ENCODE peak calls at places on chromosome 4, in six cellular contexts. One of them, this sample, is unnamed.

GRCh38 chr4:138938371-138938699 is 77.2 kb upstream of the NOCT start:
- DNase-seq in transverse colon: no peak
- DNase-seq in HCT116: peak
- DNase-seq in heart left ventricle: no peak
- DNase-seq in GM12878: no peak
- DNase-seq in spleen: no peak
- DNase-seq in this sample: no peak

GRCh38 chr4:16864199-16864598 is 34.2 kb downstream of the LDB2 start:
- DNase-seq in transverse colon: no peak
- DNase-seq in heart left ventricle: no peak
- DNase-seq in GM12878: no peak
- DNase-seq in HCT116: no peak
- DNase-seq in spleen: no peak
- DNase-seq in this sample: no peak

GRCh38 chr4:94819371-94819770 is 61.6 kb downstream of the BMPR1B start:
- DNase-seq in transverse colon: no peak
- DNase-seq in spleen: no peak
- DNase-seq in heart left ventricle: no peak
- DNase-seq in HCT116: no peak
- DNase-seq in GM12878: no peak
- DNase-seq in this sample: no peak

GRCh38 chr4:103204114-103204513 is 6.0 kb upstream of the CENPE start:
- DNase-seq in heart left ventricle: no peak
- DNase-seq in GM12878: no peak
- DNase-seq in HCT116: peak
- DNase-seq in spleen: no peak
- DNase-seq in transverse colon: no peak
- DNase-seq in this sample: no peak

GRCh38 chr4:109998867-109999303 is 86.2 kb downstream of the EGF start:
- DNase-seq in transverse colon: no peak
- DNase-seq in spleen: no peak
- DNase-seq in HCT116: peak
- DNase-seq in GM12878: peak
- DNase-seq in heart left ventricle: no peak
- DNase-seq in this sample: no peak

GRCh38 chr4:120630432-120630831 is 292.1 kb downstream of the PRDM5 start:
- DNase-seq in transverse colon: no peak
- DNase-seq in GM12878: no peak
- DNase-seq in heart left ventricle: no peak
- DNase-seq in HCT116: no peak
- DNase-seq in spleen: no peak
- DNase-seq in this sample: no peak

GRCh38 chr4:147019061-147019460 is 73.4 kb upstream of the TTC29 start:
- DNase-seq in heart left ventricle: peak
- DNase-seq in transverse colon: peak
- DNase-seq in GM12878: no peak
- DNase-seq in spleen: peak
- DNase-seq in HCT116: peak
- DNase-seq in this sample: peak

GRCh38 chr4:76572224-76572623 is 137.2 kb downstream of the SHROOM3 start:
- DNase-seq in spleen: no peak
- DNase-seq in heart left ventricle: no peak
- DNase-seq in GM12878: no peak
- DNase-seq in transverse colon: no peak
- DNase-seq in HCT116: no peak
- DNase-seq in this sample: no peak

GRCh38 chr4:81839347-81840042 is 367.8 kb upstream of the RASGEF1B start:
- DNase-seq in spleen: no peak
- DNase-seq in GM12878: no peak
- DNase-seq in HCT116: no peak
- DNase-seq in heart left ventricle: no peak
- DNase-seq in transverse colon: no peak
- DNase-seq in this sample: no peak

GRCh38 chr4:154489558-154490260 is 1.9 kb downstream of the DCHS2 start:
- DNase-seq in heart left ventricle: no peak
- DNase-seq in HCT116: no peak
- DNase-seq in GM12878: no peak
- DNase-seq in spleen: peak
- DNase-seq in transverse colon: no peak
- DNase-seq in this sample: no peak

GRCh38 chr4:9765091-9765490 is 16.3 kb upstream of the DRD5 start:
- DNase-seq in spleen: no peak
- DNase-seq in transverse colon: peak
- DNase-seq in heart left ventricle: no peak
- DNase-seq in GM12878: no peak
- DNase-seq in HCT116: peak
- DNase-seq in this sample: peak

GRCh38 chr4:56410247-56410646 is 23.0 kb upstream of the AASDH start:
- DNase-seq in heart left ventricle: no peak
- DNase-seq in GM12878: no peak
- DNase-seq in spleen: no peak
- DNase-seq in transverse colon: peak
- DNase-seq in HCT116: peak
- DNase-seq in this sample: peak

GRCh38 chr4:146916479-146917076 is 29.1 kb downstream of the TTC29 start:
- DNase-seq in spleen: no peak
- DNase-seq in transverse colon: no peak
- DNase-seq in heart left ventricle: no peak
- DNase-seq in HCT116: peak
- DNase-seq in GM12878: peak
- DNase-seq in this sample: peak

GRCh38 chr4:84856468-84856867 is 110.0 kb downstream of the WDFY3 start:
- DNase-seq in HCT116: no peak
- DNase-seq in GM12878: no peak
- DNase-seq in transverse colon: no peak
- DNase-seq in heart left ventricle: no peak
- DNase-seq in spleen: no peak
- DNase-seq in this sample: no peak

GRCh38 chr4:83348074-83348473 is 13.4 kb upstream of the HPSE start:
- DNase-seq in transverse colon: no peak
- DNase-seq in heart left ventricle: no peak
- DNase-seq in spleen: no peak
- DNase-seq in HCT116: no peak
- DNase-seq in GM12878: no peak
- DNase-seq in this sample: no peak

GRCh38 chr4:5708171-5708828 is at the start of gene EVC2:
- DNase-seq in transverse colon: peak
- DNase-seq in HCT116: no peak
- DNase-seq in spleen: no peak
- DNase-seq in heart left ventricle: peak
- DNase-seq in GM12878: no peak
- DNase-seq in this sample: peak
- TF ChIP-seq POLR2A in transverse colon: no peak
- TF ChIP-seq POLR2A in HCT116: no peak
- TF ChIP-seq POLR2A in spleen: no peak
- TF ChIP-seq POLR2A in heart left ventricle: no peak
- TF ChIP-seq POLR2A in GM12878: peak
- TF ChIP-seq POLR2A in this sample: no peak

DNA sequence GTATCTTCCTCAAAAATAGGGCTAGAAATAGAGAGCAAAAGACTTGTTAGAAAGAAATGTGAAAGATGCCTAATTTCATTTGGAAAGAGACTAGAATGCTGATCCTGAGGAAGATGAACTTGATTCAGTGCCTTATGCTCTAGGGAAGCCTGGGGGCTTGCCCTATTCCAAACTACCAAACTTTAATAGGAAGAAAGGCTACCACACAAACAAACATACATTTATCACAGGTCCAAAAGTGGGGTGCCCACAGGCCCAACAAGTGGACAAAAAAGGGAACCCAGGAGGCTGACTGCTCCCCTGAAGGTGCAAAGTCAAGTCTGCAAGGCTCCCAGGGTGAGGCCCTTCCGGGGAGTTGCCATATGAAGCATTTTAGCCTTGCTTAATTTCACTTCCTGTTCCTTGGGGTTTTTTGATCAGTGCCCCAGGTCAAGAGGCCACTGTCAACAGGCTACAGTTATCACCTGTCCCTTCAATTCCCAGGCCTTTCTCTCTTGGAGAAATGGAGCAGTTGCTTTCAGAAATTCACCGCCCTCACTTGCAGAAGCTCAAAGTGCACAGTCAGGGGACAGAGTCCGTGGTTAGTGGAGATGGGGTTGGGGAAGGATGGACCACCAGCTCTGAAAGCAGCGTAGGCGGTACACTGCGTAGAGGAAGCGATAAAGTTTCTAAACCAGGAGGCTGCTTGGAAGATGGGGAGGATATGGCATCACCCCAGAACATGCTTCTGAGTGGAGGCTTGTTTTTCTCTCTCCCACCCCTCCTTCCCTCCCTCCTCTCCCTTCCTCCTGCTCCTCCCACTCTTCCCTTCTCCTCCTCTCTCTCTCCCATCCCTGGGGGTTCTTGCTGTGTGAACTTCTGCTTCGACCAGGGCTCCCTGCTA is 36.4 kb downstream of the TMEM154 start:
- DNase-seq in heart left ventricle: no peak
- DNase-seq in GM12878: peak
- DNase-seq in HCT116: no peak
- DNase-seq in spleen: peak
- DNase-seq in transverse colon: peak
- DNase-seq in this sample: no peak
- TF ChIP-seq POLR2A in heart left ventricle: no peak
- TF ChIP-seq POLR2A in GM12878: peak
- TF ChIP-seq POLR2A in HCT116: no peak
- TF ChIP-seq POLR2A in spleen: no peak
- TF ChIP-seq POLR2A in transverse colon: no peak
- TF ChIP-seq POLR2A in this sample: no peak

GRCh38 chr4:11730545-11730944 is 301.9 kb upstream of the HS3ST1 start:
- DNase-seq in spleen: no peak
- DNase-seq in GM12878: no peak
- DNase-seq in transverse colon: no peak
- DNase-seq in heart left ventricle: no peak
- DNase-seq in HCT116: no peak
- DNase-seq in this sample: no peak

GRCh38 chr4:11729548-11729947 is 300.9 kb upstream of the HS3ST1 start:
- DNase-seq in HCT116: no peak
- DNase-seq in heart left ventricle: no peak
- DNase-seq in spleen: no peak
- DNase-seq in GM12878: no peak
- DNase-seq in transverse colon: no peak
- DNase-seq in this sample: no peak

GRCh38 chr4:11728165-11728564 is 299.5 kb upstream of the HS3ST1 start:
- DNase-seq in GM12878: no peak
- DNase-seq in heart left ventricle: no peak
- DNase-seq in HCT116: no peak
- DNase-seq in spleen: no peak
- DNase-seq in transverse colon: no peak
- DNase-seq in this sample: no peak

DNA sequence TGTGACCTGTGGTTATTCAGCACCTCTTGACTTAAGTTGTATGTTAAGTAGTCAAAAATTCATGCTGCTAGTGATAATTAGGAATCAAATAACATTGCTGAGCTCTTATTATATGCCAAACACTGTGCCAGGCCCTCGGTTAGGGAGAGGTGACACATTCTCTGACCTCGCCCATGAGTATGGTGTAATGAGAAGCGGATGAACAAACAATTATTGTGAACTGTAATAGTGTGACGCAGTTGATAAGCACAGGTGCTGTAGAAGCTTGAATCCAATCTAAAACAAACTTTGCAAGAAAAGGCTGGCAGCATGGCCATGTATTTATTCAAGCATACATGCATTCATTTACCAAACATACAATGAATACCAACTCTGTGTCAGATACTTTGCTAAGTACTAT is 303.5 kb upstream of the HS3ST1 start:
- DNase-seq in GM12878: no peak
- DNase-seq in spleen: no peak
- DNase-seq in transverse colon: peak
- DNase-seq in heart left ventricle: no peak
- DNase-seq in HCT116: no peak
- DNase-seq in this sample: no peak
- TF ChIP-seq POLR2A in GM12878: no peak
- TF ChIP-seq POLR2A in spleen: no peak
- TF ChIP-seq POLR2A in transverse colon: no peak
- TF ChIP-seq POLR2A in heart left ventricle: no peak
- TF ChIP-seq POLR2A in HCT116: no peak
- TF ChIP-seq POLR2A in this sample: no peak

GRCh38 chr4:6393544-6394475 is 78.6 kb downstream of the PPP2R2C start:
- DNase-seq in heart left ventricle: peak
- DNase-seq in HCT116: no peak
- DNase-seq in GM12878: no peak
- DNase-seq in transverse colon: no peak
- DNase-seq in spleen: no peak
- DNase-seq in this sample: no peak

GRCh38 chr4:6391852-6392188 is 80.6 kb downstream of the PPP2R2C start:
- DNase-seq in HCT116: peak
- DNase-seq in heart left ventricle: no peak
- DNase-seq in transverse colon: no peak
- DNase-seq in spleen: no peak
- DNase-seq in GM12878: no peak
- DNase-seq in this sample: no peak

GRCh38 chr4:6394671-6395081 is 77.7 kb downstream of the PPP2R2C start:
- DNase-seq in transverse colon: no peak
- DNase-seq in GM12878: no peak
- DNase-seq in heart left ventricle: peak
- DNase-seq in spleen: no peak
- DNase-seq in HCT116: no peak
- DNase-seq in this sample: no peak

GRCh38 chr4:6392407-6392806 is 80.0 kb downstream of the PPP2R2C start:
- DNase-seq in GM12878: no peak
- DNase-seq in HCT116: no peak
- DNase-seq in spleen: no peak
- DNase-seq in transverse colon: no peak
- DNase-seq in heart left ventricle: no peak
- DNase-seq in this sample: no peak

DNA sequence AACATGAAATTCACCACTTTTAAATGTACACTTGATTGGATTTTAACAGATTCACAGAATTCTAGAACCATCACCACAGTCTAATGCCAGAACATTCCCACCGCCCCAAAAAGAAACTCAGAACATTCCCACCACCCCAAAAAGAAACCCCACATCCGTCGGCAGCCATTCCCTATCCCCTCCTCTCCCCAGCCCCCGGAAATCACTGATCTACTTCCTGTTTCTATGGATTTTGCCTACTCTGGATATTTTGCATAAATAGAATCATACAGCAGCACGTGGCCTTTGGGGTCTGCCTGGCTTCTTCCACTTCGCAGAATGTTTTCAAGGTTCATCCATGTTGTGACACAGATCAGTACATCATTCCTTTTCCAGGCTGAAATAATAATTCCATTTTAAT is 79.3 kb downstream of the PPP2R2C start:
- DNase-seq in GM12878: no peak
- DNase-seq in HCT116: no peak
- DNase-seq in heart left ventricle: no peak
- DNase-seq in transverse colon: no peak
- DNase-seq in spleen: no peak
- DNase-seq in this sample: no peak
- TF ChIP-seq POLR2A in GM12878: no peak
- TF ChIP-seq POLR2A in HCT116: no peak
- TF ChIP-seq POLR2A in heart left ventricle: no peak
- TF ChIP-seq POLR2A in transverse colon: no peak
- TF ChIP-seq POLR2A in spleen: no peak
- TF ChIP-seq POLR2A in this sample: no peak

DNA sequence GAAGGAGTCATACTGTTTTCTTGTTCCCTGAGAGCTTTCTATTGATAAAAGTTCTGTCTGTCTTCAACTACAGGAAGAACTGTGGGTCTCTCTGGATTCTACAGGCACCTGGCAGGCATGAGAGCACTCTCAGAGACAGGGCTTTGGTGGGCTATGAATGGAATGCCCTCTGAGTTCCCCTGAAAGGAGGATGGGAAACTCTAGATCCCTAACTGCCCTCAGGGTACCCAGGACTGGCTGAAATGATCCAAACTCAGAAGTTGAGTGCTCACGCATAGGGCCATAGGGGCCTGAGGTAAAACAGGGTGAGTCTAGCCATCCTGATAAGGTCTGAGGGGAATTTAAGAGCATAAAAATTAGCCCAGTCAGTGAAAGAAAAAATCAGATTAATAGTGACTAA is 59.0 kb upstream of the SCRG1 start:
- DNase-seq in spleen: no peak
- DNase-seq in GM12878: no peak
- DNase-seq in heart left ventricle: no peak
- DNase-seq in HCT116: no peak
- DNase-seq in transverse colon: no peak
- DNase-seq in this sample: no peak
- TF ChIP-seq POLR2A in spleen: no peak
- TF ChIP-seq POLR2A in GM12878: no peak
- TF ChIP-seq POLR2A in heart left ventricle: no peak
- TF ChIP-seq POLR2A in HCT116: no peak
- TF ChIP-seq POLR2A in transverse colon: no peak
- TF ChIP-seq POLR2A in this sample: no peak